ENCODE peak calls at places on chromosomes 2 and 18, in four cellular contexts. One of them, this sample, is unnamed.

GRCh38 chr2:215238485-215239098 is 73.3 kb upstream of the ATIC start:
- DNase-seq in K562: no peak
- DNase-seq in HepG2: no peak
- DNase-seq in HCT116: no peak
- DNase-seq in this sample: no peak

GRCh38 chr2:117087565-117088291 is 726.8 kb upstream of the DDX18 start:
- DNase-seq in K562: no peak
- DNase-seq in HepG2: no peak
- DNase-seq in HCT116: no peak
- DNase-seq in this sample: no peak

GRCh38 chr2:75605770-75606535 is 40.6 kb upstream of the MRPL19 start:
- DNase-seq in HCT116: no peak
- DNase-seq in K562: no peak
- DNase-seq in HepG2: peak; percentile 69
- DNase-seq in this sample: no peak

GRCh38 chr18:77297919-77298571 is 48.4 kb downstream of the GALR1 start:
- DNase-seq in HepG2: no peak
- DNase-seq in HCT116: no peak
- DNase-seq in K562: no peak
- DNase-seq in this sample: no peak

GRCh38 chr2:74232426-74232825 is 34.0 kb downstream of the MTHFD2 start:
- DNase-seq in K562: no peak
- DNase-seq in HepG2: no peak
- DNase-seq in HCT116: no peak
- DNase-seq in this sample: no peak

GRCh38 chr2:105595536-105595935 is 149.2 kb upstream of the NCK2 start:
- DNase-seq in K562: no peak
- DNase-seq in HepG2: no peak
- DNase-seq in HCT116: no peak
- DNase-seq in this sample: no peak

GRCh38 chr2:231611273-231612198 is 18.9 kb downstream of the TEX44 start:
- DNase-seq in K562: peak; percentile 55
- DNase-seq in HCT116: peak; percentile 84
- DNase-seq in HepG2: peak; percentile 59
- DNase-seq in this sample: peak; percentile 62

GRCh38 chr2:8571286-8571791 is 110.5 kb upstream of the ID2 start:
- DNase-seq in K562: no peak
- DNase-seq in HCT116: no peak
- DNase-seq in HepG2: no peak
- DNase-seq in this sample: no peak

GRCh38 chr2:156673981-156674380 is 237.8 kb downstream of the GPD2 start:
- DNase-seq in HCT116: no peak
- DNase-seq in K562: no peak
- DNase-seq in HepG2: no peak
- DNase-seq in this sample: no peak

DNA sequence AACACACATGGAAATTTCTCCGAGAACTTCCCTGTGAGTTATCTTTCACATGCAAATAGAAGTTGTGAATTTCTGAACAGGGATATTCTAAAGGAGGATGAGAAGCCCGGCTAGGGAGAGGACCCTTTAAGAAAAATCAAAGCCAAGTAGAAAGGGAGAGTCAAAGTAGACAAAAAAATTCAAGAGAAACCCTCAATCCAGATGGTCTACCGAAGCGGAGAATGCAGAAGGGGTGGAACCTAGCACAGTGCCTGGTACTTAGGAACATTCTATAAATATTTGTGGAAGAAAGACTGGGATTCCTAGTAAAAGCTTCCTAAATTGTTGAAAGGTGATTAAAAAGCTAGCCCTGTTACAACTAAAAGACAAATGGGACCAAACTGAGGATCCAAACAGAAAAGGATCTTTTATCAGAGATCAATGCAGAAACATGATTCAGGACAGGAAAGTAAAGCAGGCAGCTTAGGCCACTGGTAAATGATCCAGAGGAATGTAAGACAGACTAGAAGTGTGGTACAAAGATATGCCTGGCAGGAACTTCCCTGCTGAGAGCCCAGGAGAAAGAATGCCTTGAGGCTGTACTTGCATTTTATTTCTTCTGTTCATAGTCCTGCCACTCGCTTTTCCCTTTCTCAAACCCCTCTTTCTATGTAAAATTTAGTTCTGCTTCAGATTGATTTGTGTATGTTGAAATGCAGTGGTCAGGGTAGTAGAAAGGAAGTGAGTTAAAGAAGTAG is 19.5 kb upstream of the GLS start:
- DNase-seq in K562: no peak
- DNase-seq in HepG2: no peak
- DNase-seq in HCT116: no peak
- DNase-seq in this sample: no peak
- H3K27ac ChIP-seq in K562: no peak overlapping the region
- H3K27ac ChIP-seq in HepG2: no peak overlapping the region
- H3K27ac ChIP-seq in HCT116: no peak overlapping the region
- H3K27ac ChIP-seq in this sample: no peak overlapping the region

DNA sequence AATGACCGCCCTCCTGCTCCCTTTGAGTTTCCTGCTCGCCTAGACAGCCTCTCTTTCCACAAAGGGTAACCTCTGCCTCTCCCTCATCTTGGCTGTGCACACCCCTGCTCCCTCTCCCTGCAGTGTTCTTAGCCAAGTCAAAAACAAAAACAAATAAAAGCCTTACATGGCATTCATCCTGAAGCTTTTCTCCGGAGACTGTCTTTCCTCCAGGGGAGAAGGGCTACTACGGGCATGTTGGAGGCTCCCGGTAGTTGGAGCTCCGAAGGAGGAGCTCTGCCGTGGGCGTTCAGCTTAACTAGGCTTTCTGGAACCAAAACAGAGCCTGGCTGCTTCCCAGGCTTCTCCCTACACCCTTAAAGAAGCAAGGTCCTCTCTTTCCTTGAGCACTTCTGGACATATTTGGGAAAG is 104.2 kb downstream of the TPGS2 start:
- DNase-seq in K562: no peak
- DNase-seq in HCT116: no peak
- DNase-seq in HepG2: no peak
- DNase-seq in this sample: no peak
- TF ChIP-seq TCF7L2 in K562: no peak
- TF ChIP-seq TCF7L2 in HCT116: no peak
- TF ChIP-seq TCF7L2 in HepG2: no peak
- TF ChIP-seq TCF7L2 in this sample: no peak

GRCh38 chr2:46706264-46706983 is 209.2 kb downstream of the MCFD2 start:
- DNase-seq in HepG2: no peak
- DNase-seq in HCT116: no peak
- DNase-seq in K562: no peak
- DNase-seq in this sample: no peak
- H3K4me1 ChIP-seq in HepG2: peaks cover 78% of the 10 kb centered on the region
- H3K4me1 ChIP-seq in HCT116: peaks cover 10% of the 10 kb centered on the region
- H3K4me1 ChIP-seq in K562: no peaks in the 10 kb centered on the region
- H3K4me1 ChIP-seq in this sample: peaks cover 17% of the 10 kb centered on the region

GRCh38 chr2:134261398-134262131 is 7.7 kb downstream of the MGAT5 start:
- DNase-seq in HepG2: no peak
- DNase-seq in K562: no peak
- DNase-seq in HCT116: no peak
- DNase-seq in this sample: no peak
- H3K27ac ChIP-seq in HepG2: no peak overlapping the region
- H3K27ac ChIP-seq in K562: no peak overlapping the region
- H3K27ac ChIP-seq in HCT116: no peak overlapping the region
- H3K27ac ChIP-seq in this sample: no peak overlapping the region

DNA sequence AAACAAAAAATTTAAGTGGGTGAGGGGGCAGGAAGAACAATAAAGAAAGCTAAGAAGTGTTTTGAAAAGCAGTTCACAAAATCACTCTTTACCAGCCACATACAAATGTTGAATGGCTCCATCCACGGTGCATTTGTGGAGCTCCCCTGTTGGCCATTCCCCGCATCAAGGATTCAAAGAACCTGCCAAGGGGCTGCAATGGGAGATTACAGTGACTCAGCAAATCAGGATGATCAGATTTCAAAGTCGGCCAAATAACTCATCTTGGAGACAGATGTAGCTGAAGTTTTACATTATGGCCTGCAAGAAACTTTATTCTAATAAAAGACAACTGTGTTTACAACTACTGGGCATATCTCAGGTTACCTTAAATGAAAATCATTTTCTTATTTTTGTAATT is 26.9 kb downstream of the COL4A3 start:
- DNase-seq in HCT116: peak; percentile 33
- DNase-seq in K562: peak; percentile 6
- DNase-seq in HepG2: peak; percentile 14
- DNase-seq in this sample: no peak
- TF ChIP-seq TCF7L2 in HCT116: peak; percentile 91
- TF ChIP-seq TCF7L2 in K562: no peak
- TF ChIP-seq TCF7L2 in HepG2: no peak
- TF ChIP-seq TCF7L2 in this sample: no peak

GRCh38 chr2:120398961-120399888 is 53.3 kb downstream of the INHBB start:
- DNase-seq in HCT116: peak; percentile 41
- DNase-seq in HepG2: peak; percentile 98
- DNase-seq in K562: peak; percentile 26
- DNase-seq in this sample: peak; percentile 53
- H3K4me1 ChIP-seq in HCT116: peaks cover 57% of the 10 kb centered on the region
- H3K4me1 ChIP-seq in HepG2: peaks cover 77% of the 10 kb centered on the region
- H3K4me1 ChIP-seq in K562: no peaks in the 10 kb centered on the region
- H3K4me1 ChIP-seq in this sample: peaks cover 57% of the 10 kb centered on the region